ENCODE peak calls at places on chromosome 16, in six cellular contexts. W, H, Z, U, G and D are unnamed samples.

GRCh38 chr16:84286568-84287220 is 8.0 kb upstream of the WFDC1 start:
- DNase-seq in W (peak), Z (peak), U (peak), G (peak), H (no peak), D (no peak)

GRCh38 chr16:60142991-60143705 is 1409.0 kb upstream of the GOT2 start:
- DNase-seq in Z (no peak), U (no peak), H (no peak), G (no peak), W (no peak), D (no peak)

GRCh38 chr16:1950047-1950446 is 4.4 kb downstream of the RPL3L start:
- DNase-seq in G (no peak), U (no peak), Z (no peak), H (no peak), W (no peak), D (no peak)

GRCh38 chr16:82192665-82193064 is 22.6 kb upstream of the MPHOSPH6 start:
- DNase-seq in Z (no peak), W (no peak), G (peak), U (no peak), H (no peak), D (no peak)

GRCh38 chr16:72985148-72985882 is 62.6 kb downstream of the ZFHX3 start:
- DNase-seq in Z (no peak), G (peak), W (no peak), H (peak), U (peak), D (no peak)

GRCh38 chr16:84156342-84156784 is 11.3 kb downstream of the DNAAF1 start:
- DNase-seq in Z (no peak), U (no peak), G (no peak), W (no peak), H (peak), D (no peak)

GRCh38 chr16:21950782-21951521 is 2.2 kb upstream of the UQCRC2 start:
- DNase-seq in U (no peak), H (no peak), W (no peak), G (peak), Z (no peak), D (no peak)

GRCh38 chr16:626174-626765 is 4.5 kb upstream of the WFIKKN1 start:
- DNase-seq in Z (no peak), H (no peak), U (no peak), G (no peak), W (no peak), D (no peak)

GRCh38 chr16:28264656-28265055 is 27.7 kb upstream of the SBK1 start:
- DNase-seq in W (peak), Z (no peak), U (no peak), H (no peak), G (peak), D (no peak)

GRCh38 chr16:69017036-69017783 is 88.2 kb upstream of the HAS3 start:
- DNase-seq in H (no peak), G (peak), U (no peak), W (peak), Z (no peak), D (no peak)

GRCh38 chr16:27950488-27950887 is 113.0 kb downstream of the GSG1L start:
- DNase-seq in G (no peak), H (no peak), U (no peak), W (no peak), Z (no peak), D (no peak)

GRCh38 chr16:28316056-28316455 is 23.7 kb downstream of the SBK1 start:
- DNase-seq in H (no peak), W (no peak), U (no peak), Z (no peak), G (no peak), D (no peak)

GRCh38 chr16:79613009-79613408 is 12.5 kb upstream of the MAF start:
- DNase-seq in W (no peak), U (no peak), Z (no peak), G (no peak), H (no peak), D (no peak)

GRCh38 chr16:65658339-65659275 is 536.7 kb upstream of the CDH11 start:
- DNase-seq in G (peak), W (no peak), U (no peak), H (peak), Z (no peak), D (no peak)

GRCh38 chr16:47067203-47067602 is 76.5 kb downstream of the NETO2 start:
- DNase-seq in U (no peak), G (no peak), H (peak), Z (no peak), W (no peak), D (no peak)

GRCh38 chr16:82782715-82783251 is 156.0 kb downstream of the CDH13 start:
- DNase-seq in Z (peak), G (no peak), H (no peak), U (peak), W (no peak), D (no peak)

GRCh38 chr16:67672739-67673662 is 6.4 kb downstream of the C16orf86 start:
- DNase-seq in U (peak), H (peak), Z (peak), W (peak), G (peak), D (no peak)

GRCh38 chr16:86662195-86662594 is 83.8 kb downstream of the FOXL1 start:
- DNase-seq in H (peak), Z (no peak), W (no peak), G (peak), U (no peak), D (no peak)

GRCh38 chr16:66491716-66492064 is 58.2 kb downstream of the TK2 start:
- DNase-seq in H (peak), U (peak), G (no peak), W (no peak), Z (no peak), D (no peak)

GRCh38 chr16:77353587-77354263 is 81.1 kb downstream of the ADAMTS18 start:
- DNase-seq in H (no peak), W (no peak), Z (no peak), G (no peak), U (no peak), D (no peak)

GRCh38 chr16:86225905-86226371 is 284.4 kb upstream of the FOXF1 start:
- DNase-seq in G (peak), H (peak), Z (peak), W (no peak), U (no peak), D (no peak)

GRCh38 chr16:48687421-48688038 is 77.5 kb upstream of the N4BP1 start:
- DNase-seq in W (peak), G (peak), H (no peak), Z (peak), U (peak), D (no peak)

GRCh38 chr16:56341656-56342397 is 83.5 kb downstream of the AMFR start:
- DNase-seq in W (no peak), H (no peak), U (no peak), Z (no peak), G (no peak), D (no peak)

GRCh38 chr16:73232555-73233422 is 184.9 kb upstream of the ZFHX3 start:
- DNase-seq in W (peak), Z (peak), H (no peak), G (peak), U (peak), D (no peak)

GRCh38 chr16:88430524-88431446 is 22.3 kb upstream of the ZFPM1 start:
- DNase-seq in Z (no peak), G (no peak), W (no peak), H (no peak), U (no peak), D (no peak)

GRCh38 chr16:3670711-3671110 is 16.2 kb downstream of the DNASE1 start:
- DNase-seq in W (no peak), Z (no peak), G (no peak), H (no peak), U (no peak), D (no peak)

GRCh38 chr16:12907670-12908233 is 6.4 kb downstream of the SHISA9 start:
- DNase-seq in H (no peak), W (no peak), G (no peak), Z (no peak), U (no peak), D (no peak)

GRCh38 chr16:11345040-11345862 is at the start of gene RMI2:
- DNase-seq in Z (peak), H (peak), U (peak), W (peak), G (peak), D (peak)
- TF ChIP-seq POLR2A in Z (no peak), H (no peak), U (no peak), W (peak), G (no peak), D (peak)

GRCh38 chr16:57619133-57619605 is 9.3 kb upstream of the ADGRG1 start:
- DNase-seq in Z (no peak), W (peak), U (peak), H (no peak), G (no peak), D (no peak)
- H3K4me3 ChIP-seq in Z (no peak), W (no peak), U (no peak), H (no peak), G (no peak), D (peak)

GRCh38 chr16:14452066-14452465 is 178.0 kb downstream of the PARN start:
- DNase-seq in H (no peak), Z (no peak), W (no peak), G (peak), U (no peak), D (no peak)

GRCh38 chr16:14447783-14448182 is 182.3 kb downstream of the PARN start:
- DNase-seq in Z (no peak), G (no peak), U (no peak), H (no peak), W (no peak), D (no peak)

GRCh38 chr16:14449334-14449733 is 180.7 kb downstream of the PARN start:
- DNase-seq in U (no peak), G (no peak), W (no peak), H (no peak), Z (no peak), D (no peak)

GRCh38 chr16:14448874-14449273 is 181.2 kb downstream of the PARN start:
- DNase-seq in H (no peak), Z (no peak), G (no peak), U (no peak), W (no peak), D (no peak)

DNA sequence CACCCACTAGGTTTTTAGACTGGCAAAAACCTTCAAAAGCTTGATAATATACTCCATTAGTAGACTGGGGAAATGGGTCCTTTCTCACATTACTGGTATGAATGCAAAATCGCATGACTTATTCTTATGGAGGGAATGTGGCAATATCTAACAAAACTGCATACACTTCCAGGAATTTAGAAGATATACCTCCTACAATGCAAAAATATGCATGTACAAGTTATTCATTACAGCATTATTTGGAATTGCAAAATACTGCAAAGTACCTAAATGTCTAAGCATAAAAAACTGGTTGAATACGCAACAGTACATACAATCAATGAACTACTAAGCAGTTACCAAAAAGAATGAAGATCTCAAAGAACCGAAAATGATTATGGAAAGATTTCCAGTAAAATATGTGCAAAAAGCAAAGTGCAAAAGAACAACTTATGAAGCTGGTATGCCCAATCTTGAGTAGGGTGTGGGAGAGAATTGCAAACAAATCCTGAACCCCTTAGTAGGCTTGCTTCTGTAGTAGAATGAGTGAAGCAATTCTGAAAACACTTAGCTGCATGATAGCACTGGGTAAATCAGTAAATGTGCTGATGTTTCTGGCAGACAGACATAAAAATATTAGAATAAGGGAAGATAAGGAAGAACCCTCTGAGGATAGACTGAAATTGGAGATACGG is 180.1 kb downstream of the PARN start:
- DNase-seq in U (no peak), W (no peak), Z (no peak), H (no peak), G (peak), D (no peak)
- TF ChIP-seq CTCF in U (no peak), W (no peak), Z (no peak), H (no peak), G (no peak), D (no peak)

GRCh38 chr16:11639925-11640899 is 28.0 kb upstream of the SNN start:
- DNase-seq in G (peak), H (peak), U (peak), Z (peak), W (peak), D (no peak)
- TF ChIP-seq POLR2A in G (peak), H (no peak), U (peak), Z (peak), W (peak), D (peak)

GRCh38 chr16:53504161-53504663 is 1.2 kb upstream of the AKTIP start:
- DNase-seq in U (peak), W (peak), Z (peak), H (peak), G (peak), D (no peak)

GRCh38 chr16:53503270-53503911 is 382 bp upstream of the AKTIP start:
- DNase-seq in W (peak), U (peak), H (peak), Z (peak), G (peak), D (peak)

GRCh38 chr16:53502331-53503269 is at the start of gene AKTIP:
- DNase-seq in G (peak), H (peak), U (peak), W (peak), Z (peak), D (no peak)

GRCh38 chr16:53498984-53499383 is 4.0 kb downstream of the AKTIP start:
- DNase-seq in H (no peak), G (no peak), Z (no peak), U (no peak), W (no peak), D (no peak)

DNA sequence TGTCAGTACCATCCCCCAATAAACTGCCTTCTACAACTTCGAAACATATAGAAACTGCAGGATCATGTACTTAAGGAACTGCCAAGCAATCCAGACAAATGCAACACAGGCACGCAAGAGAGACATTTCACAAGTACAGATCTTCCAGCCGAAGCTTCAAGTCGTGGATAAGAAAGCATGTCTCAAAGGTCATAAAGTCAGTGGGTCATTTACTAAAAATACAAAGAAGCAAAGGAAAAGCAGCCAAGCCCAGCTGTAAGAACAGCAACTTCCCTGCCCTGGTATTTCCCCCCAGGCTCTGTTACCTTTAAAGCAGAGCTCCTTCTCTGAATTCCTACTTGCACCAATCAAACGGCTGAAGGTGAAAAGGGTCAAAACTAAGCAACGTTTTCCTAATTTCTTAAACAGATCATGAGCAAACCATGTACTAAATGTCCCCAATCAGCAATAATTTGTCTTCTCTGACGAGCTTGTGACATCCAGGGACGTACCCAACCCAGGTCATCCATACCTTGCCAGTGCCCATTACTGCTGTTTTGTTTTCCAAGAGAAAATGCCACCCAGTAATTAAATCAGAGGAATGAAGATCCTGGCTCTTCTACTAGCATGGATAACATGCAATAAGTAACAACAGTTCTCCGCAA is 1.7 kb downstream of the AKTIP start:
- DNase-seq in G (no peak), H (no peak), W (no peak), Z (no peak), U (no peak), D (no peak)
- H3K4me3 ChIP-seq in G (no peak), H (no peak), W (no peak), Z (no peak), U (peak), D (no peak)

GRCh38 chr16:8882725-8883377 is 700 bp downstream of the LITAFD start:
- DNase-seq in W (no peak), H (no peak), G (no peak), U (no peak), Z (no peak), D (no peak)

GRCh38 chr16:8887952-8888560 is 5.9 kb downstream of the LITAFD start:
- DNase-seq in U (peak), Z (peak), H (no peak), W (peak), G (peak), D (no peak)

GRCh38 chr16:8887438-8887765 is 5.3 kb downstream of the LITAFD start:
- DNase-seq in H (no peak), U (no peak), G (no peak), Z (no peak), W (no peak), D (no peak)

GRCh38 chr16:8886593-8887437 is 4.7 kb downstream of the LITAFD start:
- DNase-seq in U (no peak), G (no peak), W (no peak), Z (no peak), H (no peak), D (no peak)

DNA sequence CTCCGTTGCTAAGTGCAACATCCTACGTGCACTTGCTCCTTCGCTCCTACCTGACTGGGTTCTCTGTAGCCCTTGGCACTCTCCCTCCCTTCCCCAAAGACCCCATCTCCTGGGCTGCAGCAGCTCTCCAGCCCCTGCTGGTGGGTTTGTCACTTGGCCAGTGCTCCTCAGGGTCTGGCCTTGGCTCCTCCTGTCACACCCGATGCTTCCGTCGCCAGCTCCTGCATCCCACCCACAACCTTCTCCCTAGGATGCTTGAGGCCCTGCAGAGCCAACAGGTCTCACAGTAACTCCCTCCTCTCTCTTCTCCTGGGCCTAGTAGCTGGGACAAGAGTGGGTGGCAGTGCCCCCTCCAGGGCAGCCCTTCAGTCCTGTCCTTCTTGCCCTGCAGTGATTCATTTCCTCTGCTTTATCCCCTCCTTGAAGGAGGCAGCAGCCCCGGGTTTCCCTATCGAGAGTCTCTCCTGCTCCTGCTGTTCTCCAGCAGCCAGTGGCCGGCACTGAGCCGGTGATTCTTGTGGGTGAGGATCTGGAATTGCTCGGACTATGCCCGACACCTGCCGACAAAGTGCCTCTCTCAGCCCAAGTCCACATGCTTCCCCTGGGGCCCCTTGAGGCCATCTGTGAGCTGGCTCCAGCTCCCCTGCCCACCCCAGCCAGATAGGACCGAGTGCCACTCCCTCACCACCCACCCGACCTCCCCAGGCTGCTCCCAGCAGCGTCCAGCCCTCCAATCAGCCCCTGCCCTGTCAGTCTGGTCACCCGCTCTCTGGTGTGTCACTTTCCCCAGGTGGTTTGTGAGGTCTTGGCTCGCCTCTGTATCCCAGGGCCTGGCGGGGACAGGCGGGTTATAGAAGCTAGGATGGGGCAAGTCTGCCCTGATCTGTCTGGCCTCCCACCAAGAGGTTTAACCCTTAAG is 3.8 kb downstream of the LITAFD start:
- DNase-seq in H (no peak), G (peak), Z (no peak), W (peak), U (no peak), D (no peak)
- TF ChIP-seq CTCF in H (no peak), G (peak), Z (no peak), W (no peak), U (no peak), D (no peak)

GRCh38 chr16:30526137-30526822 is at the start of gene ZNF768:
- DNase-seq in Z (peak), U (no peak), H (peak), G (no peak), W (no peak), D (no peak)
- TF ChIP-seq POLR2A in Z (no peak), U (peak), H (no peak), G (no peak), W (no peak), D (no peak)